ENCODE peak calls at places on chromosomes 4 and X, in five cellular contexts. L, J, N, R and C are unnamed samples.

GRCh38 chrX:48958635-48959094 is 1.3 kb upstream of the OTUD5 start:
- DNase-seq in J (peak; percentile 79), L (no peak), N (peak; percentile 66), R (no peak), C (no peak)

GRCh38 chr4:136505020-136505419 is 1027.3 kb downstream of the PCDH18 start:
- DNase-seq in L (peak; percentile 24), J (peak; percentile 5), R (no peak), N (no peak), C (no peak)

GRCh38 chrX:41824551-41824950 is 98.8 kb downstream of the CASK start:
- DNase-seq in L (peak; percentile 15), R (no peak), J (peak; percentile 60), N (peak; percentile 71), C (no peak)

GRCh38 chr4:112284662-112285411 is 867 bp downstream of the TIFA start:
- DNase-seq in R (no peak), L (no peak), J (peak; percentile 46), N (peak; percentile 24), C (no peak)

GRCh38 chr4:109559983-109560686 is at the start of gene MCUB:
- DNase-seq in L (peak; percentile 94), R (peak; percentile 83), J (peak; percentile 90), N (peak; percentile 89), C (peak; percentile 87)

GRCh38 chrX:41931591-41931990 is 8.2 kb upstream of the CASK start:
- DNase-seq in N (no peak), L (no peak), R (no peak), J (no peak), C (no peak)

GRCh38 chr4:120004054-120004453 is 62.6 kb downstream of the MAD2L1 start:
- DNase-seq in J (no peak), N (no peak), R (no peak), L (peak; percentile 22), C (peak; percentile 62)

GRCh38 chr4:158778065-158778711 is 9.4 kb downstream of the FNIP2 start:
- DNase-seq in R (no peak), J (no peak), N (no peak), L (no peak), C (no peak)

GRCh38 chr4:93827272-93827947 is 1.1 kb upstream of the ATOH1 start:
- DNase-seq in R (peak; percentile 38), L (peak; percentile 44), J (no peak), N (no peak), C (peak; percentile 89)

GRCh38 chr4:128782076-128782715 is 27.3 kb upstream of the JADE1 start:
- DNase-seq in R (no peak), N (peak; percentile 37), L (no peak), J (no peak), C (no peak)

GRCh38 chr4:185079271-185079905 is 61.1 kb downstream of the HELT start:
- DNase-seq in J (no peak), L (no peak), R (no peak), N (no peak), C (no peak)

GRCh38 chrX:110403839-110404238 is 45.2 kb downstream of the RTL9 start:
- DNase-seq in L (no peak), R (no peak), N (peak; percentile 78), J (peak; percentile 74), C (no peak)

GRCh38 chr4:136664988-136665387 is 867.3 kb downstream of the PCDH18 start:
- DNase-seq in L (no peak), N (peak; percentile 83), R (no peak), J (peak; percentile 36), C (no peak)

GRCh38 chr4:52566136-52567031 is 92.7 kb downstream of the USP46 start:
- DNase-seq in N (peak; percentile 67), J (peak; percentile 67), L (no peak), R (no peak), C (no peak)

GRCh38 chrX:70455366-70456202 is 10.9 kb downstream of the DLG3 start:
- DNase-seq in L (peak; percentile 72), J (peak; percentile 26), R (no peak), N (no peak), C (no peak)

GRCh38 chrX:10174051-10174450 is 17.3 kb downstream of the CLCN4 start:
- DNase-seq in L (no peak), J (no peak), N (no peak), R (no peak), C (no peak)

GRCh38 chrX:24298191-24298590 is 15.7 kb downstream of the SUPT20HL2 start:
- DNase-seq in N (peak; percentile 4), L (no peak), R (no peak), J (peak; percentile 4), C (peak; percentile 45)

GRCh38 chr4:101114936-101115372 is 232.4 kb downstream of the PPP3CA start:
- DNase-seq in L (peak; percentile 97), N (peak; percentile 83), R (peak; percentile 39), J (peak; percentile 55), C (peak; percentile 30)

GRCh38 chrX:108614616-108615015 is 121.7 kb downstream of the IRS4 start:
- DNase-seq in R (no peak), L (no peak), N (no peak), J (no peak), C (no peak)

GRCh38 chr4:128942547-128942946 is 133.0 kb downstream of the JADE1 start:
- DNase-seq in L (no peak), R (no peak), J (no peak), N (no peak), C (no peak)

GRCh38 chrX:154742623-154743022 is 8.3 kb downstream of the GAB3 start:
- DNase-seq in N (no peak), R (no peak), L (no peak), J (no peak), C (no peak)

GRCh38 chr4:23369331-23369730 is 520.5 kb downstream of the PPARGC1A start:
- DNase-seq in L (peak; percentile 39), N (no peak), J (no peak), R (no peak), C (peak; percentile 46)

GRCh38 chr4:5381981-5382441 is 326.3 kb downstream of the EVC2 start:
- DNase-seq in N (peak; percentile 94), R (no peak), J (peak; percentile 83), L (no peak), C (no peak)

GRCh38 chr4:153348006-153348405 is 3.5 kb downstream of the MND1 start:
- DNase-seq in R (no peak), L (peak; percentile 55), J (peak; percentile 45), N (peak; percentile 62), C (no peak)

GRCh38 chr4:100462206-100462605 is 55.6 kb downstream of the EMCN start:
- DNase-seq in L (no peak), R (no peak), J (peak; percentile 69), N (peak; percentile 49), C (no peak)

GRCh38 chrX:120309873-120310730 is 1.2 kb downstream of the TMEM255A start:
- DNase-seq in R (peak; percentile 26), L (peak; percentile 82), J (no peak), N (no peak), C (peak; percentile 31)

GRCh38 chr4:101977096-101977495 is 186.6 kb downstream of the BANK1 start:
- DNase-seq in L (peak; percentile 47), N (peak; percentile 94), J (peak; percentile 89), R (no peak), C (no peak)

GRCh38 chr4:33998204-33998603 is 2246.1 kb downstream of the ARAP2 start:
- DNase-seq in N (no peak), R (peak; percentile 4), J (no peak), L (peak; percentile 35), C (no peak)

GRCh38 chr4:39134674-39135073 is 47.7 kb upstream of the WDR19 start:
- DNase-seq in R (no peak), J (no peak), L (no peak), N (peak; percentile 1), C (no peak)

GRCh38 chr4:100060765-100061416 is 110.8 kb upstream of the H2AZ1 start:
- DNase-seq in J (no peak), N (no peak), R (no peak), L (no peak), C (no peak)

GRCh38 chr4:68373513-68373912 is 23.6 kb upstream of the YTHDC1 start:
- DNase-seq in N (peak; percentile 67), L (peak; percentile 92), R (peak; percentile 55), J (no peak), C (peak; percentile 93)

GRCh38 chr4:144627663-144628076 is 18.3 kb upstream of the HHIP start:
- DNase-seq in R (no peak), L (peak; percentile 4), N (peak; percentile 73), J (peak; percentile 8), C (no peak)

GRCh38 chr4:24595662-24596061 is 11.3 kb upstream of the DHX15 start:
- DNase-seq in L (no peak), J (no peak), N (no peak), R (no peak), C (no peak)
- H2BK15ac ChIP-seq in L (no peak overlapping the region), J (no peak overlapping the region), N (no peak overlapping the region), R (no peak overlapping the region), C (no peak overlapping the region)

DNA sequence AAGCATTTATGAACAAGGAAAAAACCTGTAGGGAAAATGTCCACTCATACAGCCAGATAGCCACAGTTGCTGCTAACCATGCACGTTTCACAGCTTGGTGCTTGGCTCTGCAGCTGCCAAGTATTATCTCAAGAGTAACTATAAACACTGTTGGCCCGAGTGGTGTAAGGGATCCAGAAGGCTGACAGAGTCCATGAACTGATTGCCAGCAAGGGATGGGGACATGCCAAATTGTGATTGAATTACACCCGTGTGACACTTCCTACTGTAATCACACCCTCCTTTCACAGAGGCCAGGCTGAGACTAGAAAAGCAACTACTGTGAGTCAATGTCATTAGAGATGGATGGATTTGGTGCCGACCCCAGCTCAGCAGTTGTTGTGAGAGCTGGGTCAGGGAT is 223.9 kb upstream of the ANKRD50 start:
- DNase-seq in J (peak; percentile 54), N (peak; percentile 60), L (peak; percentile 70), R (no peak), C (no peak)
- H2BK15ac ChIP-seq in J (no peak overlapping the region), N (peak overlapping the region; percentile 35), L (no peak overlapping the region), R (no peak overlapping the region), C (no peak overlapping the region)

GRCh38 chr4:118032691-118033090 is 1.6 kb upstream of the NDST3 start:
- DNase-seq in L (peak; percentile 87), R (no peak), J (peak; percentile 45), N (peak; percentile 20), C (peak; percentile 52)
- H2BK15ac ChIP-seq in L (no peak overlapping the region), R (no peak overlapping the region), J (no peak overlapping the region), N (no peak overlapping the region), C (no peak overlapping the region)

GRCh38 chr4:84481077-84481878 is 17.8 kb downstream of the NKX6-1 start:
- DNase-seq in N (no peak), J (no peak), L (no peak), R (no peak), C (peak; percentile 38)

GRCh38 chr4:84481879-84482245 is 17.2 kb downstream of the NKX6-1 start:
- DNase-seq in N (no peak), J (no peak), R (no peak), L (no peak), C (peak; percentile 48)

GRCh38 chr4:84483738-84484137 is 15.4 kb downstream of the NKX6-1 start:
- DNase-seq in N (no peak), R (no peak), J (no peak), L (no peak), C (peak; percentile 37)

GRCh38 chr4:84482564-84483563 is 16.2 kb downstream of the NKX6-1 start:
- DNase-seq in N (no peak), R (no peak), L (peak; percentile 86), J (no peak), C (peak; percentile 89)

GRCh38 chr4:84484274-84484673 is 14.8 kb downstream of the NKX6-1 start:
- DNase-seq in N (no peak), R (no peak), L (peak; percentile 70), J (no peak), C (peak; percentile 45)
- H2BK15ac ChIP-seq in N (no peak overlapping the region), R (no peak overlapping the region), L (no peak overlapping the region), J (no peak overlapping the region), C (no peak overlapping the region)